ENCODE peak calls at places on chromosomes 7 and 10, in ten cellular contexts. H is stomach, T is Peyer's patch, S is body of pancreas, B is transverse colon, Q is IMR-90, K is H1, E is ovary, I is gastrocnemius medialis, Y is spleen. U is an unnamed sample. For H3K4me1 and H3K36me3, the result is how much of the 10 kb centered on the place peaks cover.

GRCh38 chr10:84429926-84430520 is 101.6 kb downstream of the CCSER2 start:
- DNase-seq in T (peak), K (peak), B (peak), Q (peak), E (no peak), Y (peak), I (peak), S (peak), H (peak), U (no peak)

GRCh38 chr7:47035522-47035921 is 546.4 kb downstream of the TNS3 start:
- DNase-seq in B (no peak), Y (no peak), I (no peak), S (no peak), H (no peak), Q (no peak), T (no peak), E (no peak), K (no peak), U (no peak)

GRCh38 chr7:116528008-116528789 is 3.4 kb downstream of the CAV1 start:
- DNase-seq in I (peak), S (peak), T (peak), K (no peak), B (peak), E (peak), Q (peak), H (no peak), Y (no peak), U (peak)

GRCh38 chr7:137953043-137953691 is 48.7 kb downstream of the CREB3L2 start:
- DNase-seq in Q (peak), I (no peak), E (no peak), S (no peak), H (no peak), T (no peak), B (no peak), Y (no peak), K (no peak), U (no peak)

GRCh38 chr7:99409192-99409572 is 413 bp downstream of the BUD31 start:
- DNase-seq in Q (no peak), T (no peak), Y (no peak), S (no peak), H (no peak), I (no peak), B (no peak), K (no peak), E (no peak), U (no peak)

GRCh38 chr10:77812741-77813140 is 113.8 kb downstream of the DLG5 start:
- DNase-seq in K (no peak), I (no peak), S (no peak), Y (no peak), E (no peak), H (no peak), B (no peak), Q (no peak), T (no peak), U (no peak)

GRCh38 chr10:480498-480927 is 209.0 kb downstream of the DIP2C start:
- DNase-seq in S (no peak), B (no peak), Q (no peak), Y (no peak), H (no peak), E (no peak), I (no peak), K (no peak), T (no peak), U (no peak)

GRCh38 chr7:102029616-102030015 is 212.2 kb downstream of the CUX1 start:
- DNase-seq in B (no peak), I (no peak), Y (peak), T (no peak), K (no peak), H (no peak), Q (no peak), S (no peak), E (no peak), U (no peak)

GRCh38 chr7:108368466-108368865 is 87.8 kb downstream of the NRCAM start:
- DNase-seq in T (no peak), I (no peak), Q (no peak), Y (no peak), H (no peak), S (peak), K (no peak), E (no peak), B (no peak), U (no peak)

GRCh38 chr7:8594115-8594514 is 160.7 kb downstream of the NXPH1 start:
- DNase-seq in Y (no peak), I (no peak), B (no peak), E (no peak), S (no peak), T (no peak), K (no peak), H (no peak), Q (no peak), U (no peak)

GRCh38 chr10:132452651-132453469 is 55.9 kb downstream of the PWWP2B start:
- DNase-seq in E (peak), I (peak), H (peak), B (peak), Y (peak), Q (peak), K (no peak), T (peak), S (peak), U (peak)

GRCh38 chr10:12728569-12728968 is 272.9 kb downstream of the CCDC3 start:
- DNase-seq in S (no peak), I (peak), T (no peak), K (no peak), Q (peak), E (no peak), H (no peak), B (no peak), Y (no peak), U (no peak)

GRCh38 chr10:71735709-71736569 is 16.4 kb upstream of the C10orf105 start:
- DNase-seq in Q (no peak), S (no peak), B (peak), H (peak), T (peak), Y (peak), I (no peak), K (no peak), E (peak), U (no peak)

GRCh38 chr10:70940834-70941568 is 52.6 kb upstream of the PCBD1 start:
- DNase-seq in T (no peak), I (peak), E (no peak), K (no peak), S (peak), H (peak), Q (no peak), B (no peak), Y (no peak), U (no peak)

GRCh38 chr7:138595454-138595853 is 105.7 kb downstream of the SVOPL start:
- DNase-seq in S (no peak), H (no peak), E (no peak), B (no peak), Y (no peak), Q (no peak), T (no peak), K (no peak), I (no peak), U (no peak)

GRCh38 chr7:2886391-2886790 is 42.3 kb upstream of the GNA12 start:
- DNase-seq in T (no peak), B (no peak), I (no peak), Y (no peak), K (no peak), S (no peak), E (no peak), Q (no peak), H (no peak), U (no peak)

GRCh38 chr7:41188163-41189130 is 514.4 kb downstream of the INHBA start:
- DNase-seq in K (no peak), T (no peak), H (no peak), S (no peak), E (no peak), Y (no peak), Q (peak), B (no peak), I (no peak), U (no peak)

GRCh38 chr7:41190615-41191014 is 512.3 kb downstream of the INHBA start:
- DNase-seq in I (no peak), T (no peak), Y (no peak), K (no peak), H (no peak), S (no peak), Q (no peak), B (no peak), E (no peak), U (no peak)

GRCh38 chr7:41187322-41187721 is 515.6 kb downstream of the INHBA start:
- DNase-seq in H (no peak), I (no peak), Y (no peak), S (no peak), Q (no peak), T (no peak), E (no peak), K (no peak), B (no peak), U (no peak)

GRCh38 chr7:41193738-41194287 is 509.1 kb downstream of the INHBA start:
- DNase-seq in I (no peak), Q (no peak), Y (no peak), S (no peak), K (no peak), T (no peak), E (no peak), H (no peak), B (no peak), U (no peak)

GRCh38 chr7:41189866-41190265 is 513.0 kb downstream of the INHBA start:
- DNase-seq in K (no peak), I (no peak), H (no peak), E (no peak), Q (peak), S (no peak), T (no peak), Y (no peak), B (no peak), U (no peak)
- TF ChIP-seq POLR2A in K (no peak), I (no peak), H (no peak), E (no peak), Q (no peak), S (no peak), T (no peak), Y (no peak), B (no peak), U (no peak)

DNA sequence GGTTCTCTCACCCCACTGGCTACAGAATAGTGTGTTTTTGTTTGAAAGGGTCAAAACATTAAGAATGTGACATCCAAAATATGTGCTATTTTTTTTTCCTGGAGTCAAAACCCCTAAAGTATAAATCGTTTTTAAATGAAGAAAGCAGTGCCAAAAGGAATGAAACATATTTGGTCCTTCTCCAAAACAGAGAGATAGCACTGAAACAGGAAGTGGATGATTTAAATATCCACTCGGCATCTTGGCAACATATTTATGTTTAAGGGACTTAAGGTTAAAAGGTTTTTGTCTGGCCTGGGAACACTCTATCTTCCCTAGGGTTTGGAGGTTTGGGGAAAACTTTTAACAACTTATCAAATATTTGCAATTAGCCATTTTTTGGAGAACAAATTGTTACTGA is 32.4 kb downstream of the CALD1 start:
- DNase-seq in B (no peak), H (no peak), S (no peak), Q (peak), Y (no peak), I (no peak), K (no peak), E (no peak), T (no peak), U (no peak)
- H3K4me1 ChIP-seq in B (under half), H (under half), S (under half), Q (under half), Y (under half), I (under half), K (under half), E (under half), T (under half), U (under half)

GRCh38 chr7:64515330-64515729 is 47.5 kb downstream of the ZNF680 start:
- DNase-seq in K (no peak), S (no peak), E (no peak), H (no peak), I (no peak), T (no peak), Y (no peak), Q (no peak), B (no peak), U (no peak)
- H3K36me3 ChIP-seq in K (under half), S (under half), E (under half), H (under half), I (under half), T (under half), Y (half or more), Q (under half), B (under half), U (under half)

DNA sequence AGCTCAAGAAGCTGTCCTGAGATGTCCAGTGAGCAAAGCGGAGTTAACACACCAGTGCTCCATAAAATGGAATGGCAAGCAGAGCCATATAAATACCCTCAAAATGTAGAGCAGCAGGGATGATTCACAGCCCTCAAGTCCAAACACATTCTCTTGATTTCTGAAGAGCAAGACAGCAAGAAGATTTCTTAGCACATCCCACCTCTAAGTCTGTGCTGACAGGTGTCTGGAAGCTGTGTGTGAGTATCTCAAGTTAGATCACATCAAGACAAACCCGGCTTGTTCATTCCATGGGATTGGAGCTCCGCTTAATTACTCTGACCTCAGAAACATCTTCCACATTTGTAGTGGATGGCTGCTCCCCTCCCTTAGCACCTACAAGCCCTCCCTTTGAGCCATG is 112.6 kb downstream of the GPR26 start:
- DNase-seq in I (no peak), S (no peak), K (no peak), E (no peak), Q (no peak), Y (no peak), H (no peak), T (no peak), B (no peak), U (no peak)
- TF ChIP-seq POLR2A in I (no peak), S (no peak), K (no peak), E (no peak), Q (no peak), Y (no peak), H (no peak), T (no peak), B (no peak), U (no peak)

U was measured in uterus.